ENCODE peak calls at places on chromosomes 1 and 21, in five cellular contexts. S is K562, E is HepG2, O is GM12878, F is HEK293T. H is an unnamed sample.

GRCh38 chr1:162672678-162673259 is 40.5 kb downstream of the DDR2 start:
- DNase-seq in S (no peak), E (no peak), O (no peak), F (no peak), H (no peak)

GRCh38 chr1:167665469-167665868 is 35.4 kb downstream of the RCSD1 start:
- DNase-seq in S (no peak), E (no peak), O (no peak), F (no peak), H (no peak)

GRCh38 chr21:36255650-36256047 is 64.3 kb upstream of the MORC3 start:
- DNase-seq in S (no peak), E (no peak), O (peak; percentile 63), F (no peak), H (no peak)

GRCh38 chr1:36835696-36836095 is 198.6 kb downstream of the GRIK3 start:
- DNase-seq in S (no peak), E (no peak), O (no peak), F (no peak), H (no peak)

GRCh38 chr1:20010016-20010415 is 30.6 kb upstream of the PLA2G2A start:
- DNase-seq in S (no peak), E (no peak), O (no peak), F (no peak), H (no peak)

GRCh38 chr1:151282883-151283725 is 1.0 kb downstream of the ZNF687 start:
- DNase-seq in S (peak; percentile 57), E (peak; percentile 31), O (no peak), F (no peak), H (peak; percentile 75)

GRCh38 chr1:229942508-229942907 is 124.5 kb upstream of the GALNT2 start:
- DNase-seq in S (no peak), E (no peak), O (no peak), F (no peak), H (no peak)

GRCh38 chr1:10105484-10105883 is 72.7 kb downstream of the UBE4B start:
- DNase-seq in S (no peak), E (no peak), O (no peak), F (no peak), H (no peak)

GRCh38 chr21:29342394-29342957 is 43.8 kb downstream of the BACH1 start:
- DNase-seq in S (no peak), E (no peak), O (peak; percentile 32), F (no peak), H (peak; percentile 14)

GRCh38 chr1:51347398-51348146 is 17.2 kb upstream of the TTC39A start:
- DNase-seq in S (no peak), E (no peak), O (no peak), F (no peak), H (no peak)

GRCh38 chr1:22289251-22289995 is 146.5 kb upstream of the WNT4 start:
- DNase-seq in S (no peak), E (no peak), O (no peak), F (no peak), H (peak; percentile 12)

GRCh38 chr1:97565886-97566285 is 354.9 kb downstream of the DPYD start:
- DNase-seq in S (no peak), E (no peak), O (no peak), F (no peak), H (no peak)

GRCh38 chr1:98210563-98210962 is 289.7 kb upstream of the DPYD start:
- DNase-seq in S (no peak), E (no peak), O (no peak), F (no peak), H (no peak)

GRCh38 chr1:218991089-218991488 is 182.6 kb upstream of the LYPLAL1 start:
- DNase-seq in S (no peak), E (no peak), O (no peak), F (no peak), H (peak; percentile 24)

GRCh38 chr1:183281039-183281438 is 95.0 kb downstream of the LAMC2 start:
- DNase-seq in S (no peak), E (no peak), O (no peak), F (no peak), H (no peak)

GRCh38 chr1:89309828-89310227 is 37.2 kb upstream of the GBP5 start:
- DNase-seq in S (no peak), E (no peak), O (no peak), F (no peak), H (no peak)

GRCh38 chr1:204350857-204351573 is 8.7 kb downstream of the PLEKHA6 start:
- DNase-seq in S (peak; percentile 46), E (no peak), O (no peak), F (no peak), H (peak; percentile 90)

GRCh38 chr1:44630116-44630515 is 44.2 kb downstream of the TMEM53 start:
- DNase-seq in S (no peak), E (no peak), O (no peak), F (no peak), H (no peak)

GRCh38 chr1:180631197-180631765 is 541 bp upstream of the XPR1 start:
- DNase-seq in S (no peak), E (no peak), O (peak; percentile 19), F (no peak), H (no peak)

GRCh38 chr1:1244192-1244811 is 2.2 kb downstream of the C1QTNF12 start:
- DNase-seq in S (no peak), E (no peak), O (no peak), F (no peak), H (no peak)

GRCh38 chr21:34129039-34129891 is 55.9 kb downstream of the MRPS6 start:
- DNase-seq in S (no peak), E (no peak), O (no peak), F (peak; percentile 75), H (peak; percentile 49)

GRCh38 chr1:200323856-200324400 is 85.9 kb downstream of the ZNF281 start:
- DNase-seq in S (no peak), E (no peak), O (no peak), F (no peak), H (no peak)
- TF ChIP-seq FOXM1 in S (no peak), E (no peak), O (no peak), F (no peak), H (no peak)

GRCh38 chr1:225709101-225709500 is 56.2 kb upstream of the ENAH start:
- DNase-seq in S (no peak), E (peak; percentile 54), O (no peak), F (no peak), H (no peak)

GRCh38 chr1:225712391-225712790 is 59.5 kb upstream of the ENAH start:
- DNase-seq in S (no peak), E (no peak), O (no peak), F (no peak), H (no peak)

GRCh38 chr1:225710804-225711203 is 57.9 kb upstream of the ENAH start:
- DNase-seq in S (no peak), E (no peak), O (no peak), F (no peak), H (no peak)

GRCh38 chr1:225713281-225713680 is 60.4 kb upstream of the ENAH start:
- DNase-seq in S (no peak), E (peak; percentile 18), O (no peak), F (no peak), H (no peak)

GRCh38 chr1:225711236-225711937 is 58.5 kb upstream of the ENAH start:
- DNase-seq in S (no peak), E (peak; percentile 75), O (no peak), F (no peak), H (no peak)
- TF ChIP-seq FOXM1 in S (no peak), E (no peak), O (no peak), F (peak; percentile 9), H (no peak)

DNA sequence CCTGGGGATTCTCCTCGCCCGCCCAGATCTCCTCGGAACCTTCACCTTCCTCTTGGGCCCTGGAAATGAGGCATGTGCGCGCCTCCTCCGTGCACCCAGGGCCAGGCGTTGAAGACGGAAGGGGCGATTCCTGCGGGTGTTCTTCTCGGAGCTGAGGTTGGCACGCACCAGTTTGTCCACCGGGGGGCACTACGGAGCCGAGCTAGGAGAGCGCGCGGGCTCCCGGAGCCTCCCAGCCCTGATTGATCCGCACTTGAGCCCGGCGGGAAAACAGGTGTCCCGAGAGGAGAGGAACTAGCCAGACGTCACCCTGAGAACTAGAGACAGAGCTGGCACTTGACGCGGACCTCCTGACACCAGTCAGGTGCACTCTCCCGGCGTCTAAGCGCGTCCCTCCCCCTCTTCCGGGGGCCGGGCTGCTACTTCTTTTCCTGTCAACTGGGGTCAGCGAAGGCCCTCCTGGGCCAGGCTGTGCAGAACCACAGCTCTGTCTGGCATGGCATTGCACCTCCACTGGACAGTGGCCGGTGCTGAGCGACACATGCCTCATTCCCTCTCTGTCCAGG is 18.3 kb upstream of the SERINC2 start:
- DNase-seq in S (peak; percentile 88), E (peak; percentile 57), O (peak; percentile 21), F (peak; percentile 97), H (peak; percentile 88)
- TF ChIP-seq FOXM1 in S (no peak), E (no peak), O (no peak), F (no peak), H (no peak)

GRCh38 chr1:200342511-200343400 is 67.1 kb downstream of the ZNF281 start:
- DNase-seq in S (no peak), E (no peak), O (no peak), F (no peak), H (no peak)
- TF ChIP-seq FOXM1 in S (no peak), E (no peak), O (no peak), F (no peak), H (no peak)

DNA sequence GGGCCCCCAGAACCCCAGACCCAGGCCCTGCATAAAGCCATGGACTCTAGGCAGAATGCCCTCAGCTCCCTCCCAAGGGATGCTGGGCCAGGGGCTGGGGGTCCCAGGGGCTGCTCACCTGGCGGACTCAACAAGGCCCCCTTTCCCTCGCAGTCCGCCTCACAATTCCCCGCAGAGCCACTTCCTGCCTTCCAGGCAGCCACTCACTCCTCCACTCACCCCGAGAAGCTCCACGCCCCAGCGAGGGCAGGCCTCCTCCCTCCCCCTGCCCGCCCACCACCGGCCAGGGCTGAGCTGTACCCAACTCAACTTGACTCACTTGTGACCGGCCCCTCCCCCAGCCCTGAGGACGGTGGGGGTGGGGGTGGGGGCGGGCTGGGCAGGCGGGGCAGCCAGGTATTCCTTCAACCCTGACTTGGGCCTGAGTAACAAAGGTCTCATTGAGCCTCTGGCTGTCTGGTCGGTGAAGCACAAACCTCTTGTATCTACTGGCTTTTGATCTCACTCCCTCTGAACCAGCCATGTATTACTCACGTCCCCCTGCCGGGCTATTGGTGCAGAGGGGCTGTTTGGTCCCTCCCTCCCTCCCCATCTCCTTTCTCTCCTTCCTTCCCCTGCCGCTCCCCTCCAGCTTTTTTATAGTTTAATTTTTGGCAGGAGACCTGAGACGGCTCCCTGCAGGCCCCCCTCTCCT is 5.9 kb downstream of the BLACAT1 start:
- DNase-seq in S (peak; percentile 96), E (peak; percentile 99), O (no peak), F (no peak), H (peak; percentile 52)
- TF ChIP-seq FOXM1 in S (no peak), E (no peak), O (no peak), F (no peak), H (no peak)

GRCh38 chr1:52454779-52455178 is 50.4 kb downstream of the PRPF38A start:
- DNase-seq in S (no peak), E (no peak), O (no peak), F (no peak), H (no peak)
- TF ChIP-seq FOXM1 in S (no peak), E (no peak), O (no peak), F (no peak), H (no peak)

GRCh38 chr1:231613419-231614349 is 12.9 kb upstream of the DISC1 start:
- DNase-seq in S (no peak), E (no peak), O (no peak), F (no peak), H (no peak)
- TF ChIP-seq FOXM1 in S (no peak), E (no peak), O (no peak), F (no peak), H (no peak)